ENCODE peak calls at places on chromosomes 12 and 14, in eight cellular contexts. One of them, this sample, is unnamed.

GRCh38 chr12:118455327-118455726 is 79.0 kb downstream of the SUDS3 start:
- DNase-seq in HT-29: no peak
- DNase-seq in NCI-H1417: no peak
- DNase-seq in NCI-H1092: no peak
- DNase-seq in tibial nerve: no peak
- DNase-seq in HTR-8/SVneo: no peak
- DNase-seq in hippocampal formation: no peak
- DNase-seq in Daoy: no peak
- DNase-seq in this sample: no peak

GRCh38 chr14:45359766-45360165 is 106.8 kb upstream of the MIS18BP1 start:
- DNase-seq in NCI-H1417: no peak
- DNase-seq in NCI-H1092: no peak
- DNase-seq in HTR-8/SVneo: no peak
- DNase-seq in tibial nerve: no peak
- DNase-seq in hippocampal formation: no peak
- DNase-seq in HT-29: no peak
- DNase-seq in Daoy: no peak
- DNase-seq in this sample: no peak

GRCh38 chr12:80472912-80473500 is 29.0 kb downstream of the PTPRQ start:
- DNase-seq in HT-29: peak
- DNase-seq in NCI-H1092: no peak
- DNase-seq in hippocampal formation: no peak
- DNase-seq in Daoy: peak
- DNase-seq in NCI-H1417: peak
- DNase-seq in tibial nerve: no peak
- DNase-seq in HTR-8/SVneo: peak
- DNase-seq in this sample: peak

GRCh38 chr14:33056213-33056612 is 117.5 kb downstream of the NPAS3 start:
- DNase-seq in Daoy: no peak
- DNase-seq in tibial nerve: no peak
- DNase-seq in NCI-H1417: no peak
- DNase-seq in NCI-H1092: no peak
- DNase-seq in HT-29: no peak
- DNase-seq in HTR-8/SVneo: no peak
- DNase-seq in hippocampal formation: no peak
- DNase-seq in this sample: no peak

GRCh38 chr12:53298154-53298553 is 1.3 kb upstream of the MYG1 start:
- DNase-seq in HT-29: no peak
- DNase-seq in NCI-H1417: no peak
- DNase-seq in NCI-H1092: no peak
- DNase-seq in HTR-8/SVneo: no peak
- DNase-seq in Daoy: no peak
- DNase-seq in hippocampal formation: no peak
- DNase-seq in tibial nerve: no peak
- DNase-seq in this sample: peak

GRCh38 chr14:57486767-57487379 is 6.8 kb downstream of the CCDC198 start:
- DNase-seq in tibial nerve: no peak
- DNase-seq in hippocampal formation: no peak
- DNase-seq in NCI-H1417: peak
- DNase-seq in HTR-8/SVneo: peak
- DNase-seq in Daoy: peak
- DNase-seq in NCI-H1092: peak
- DNase-seq in HT-29: peak
- DNase-seq in this sample: peak

GRCh38 chr14:76954791-76955190 is 73.7 kb downstream of the IRF2BPL start:
- DNase-seq in hippocampal formation: no peak
- DNase-seq in NCI-H1417: no peak
- DNase-seq in tibial nerve: no peak
- DNase-seq in HT-29: no peak
- DNase-seq in NCI-H1092: no peak
- DNase-seq in Daoy: no peak
- DNase-seq in HTR-8/SVneo: no peak
- DNase-seq in this sample: no peak

GRCh38 chr14:31071151-31071550 is 45.0 kb upstream of the STRN3 start:
- DNase-seq in hippocampal formation: no peak
- DNase-seq in tibial nerve: no peak
- DNase-seq in NCI-H1417: no peak
- DNase-seq in NCI-H1092: no peak
- DNase-seq in HTR-8/SVneo: no peak
- DNase-seq in HT-29: no peak
- DNase-seq in Daoy: no peak
- DNase-seq in this sample: peak

GRCh38 chr14:59439256-59440015 is 25.7 kb downstream of the GPR135 start:
- DNase-seq in tibial nerve: no peak
- DNase-seq in Daoy: no peak
- DNase-seq in NCI-H1092: no peak
- DNase-seq in hippocampal formation: no peak
- DNase-seq in HTR-8/SVneo: no peak
- DNase-seq in NCI-H1417: no peak
- DNase-seq in HT-29: no peak
- DNase-seq in this sample: peak

GRCh38 chr12:107352347-107353081 is 259.2 kb upstream of the CRY1 start:
- DNase-seq in NCI-H1092: no peak
- DNase-seq in tibial nerve: no peak
- DNase-seq in Daoy: no peak
- DNase-seq in HTR-8/SVneo: no peak
- DNase-seq in NCI-H1417: no peak
- DNase-seq in HT-29: no peak
- DNase-seq in hippocampal formation: no peak
- DNase-seq in this sample: no peak

GRCh38 chr14:22598099-22598895 is at the start of gene ABHD4:
- DNase-seq in HT-29: peak
- DNase-seq in hippocampal formation: peak
- DNase-seq in tibial nerve: peak
- DNase-seq in NCI-H1417: peak
- DNase-seq in Daoy: peak
- DNase-seq in NCI-H1092: peak
- DNase-seq in HTR-8/SVneo: peak
- DNase-seq in this sample: peak

GRCh38 chr12:49917126-49917787 is 13.6 kb upstream of the FAIM2 start:
- DNase-seq in HT-29: no peak
- DNase-seq in tibial nerve: no peak
- DNase-seq in HTR-8/SVneo: no peak
- DNase-seq in Daoy: no peak
- DNase-seq in hippocampal formation: no peak
- DNase-seq in NCI-H1092: no peak
- DNase-seq in NCI-H1417: no peak
- DNase-seq in this sample: no peak

GRCh38 chr12:111430418-111431353 is 25.0 kb downstream of the SH2B3 start:
- DNase-seq in NCI-H1092: no peak
- DNase-seq in Daoy: no peak
- DNase-seq in tibial nerve: no peak
- DNase-seq in HT-29: no peak
- DNase-seq in HTR-8/SVneo: no peak
- DNase-seq in NCI-H1417: no peak
- DNase-seq in hippocampal formation: no peak
- DNase-seq in this sample: no peak

GRCh38 chr12:106581543-106582263 is 1.1 kb upstream of the RFX4 start:
- DNase-seq in HT-29: no peak
- DNase-seq in hippocampal formation: no peak
- DNase-seq in tibial nerve: no peak
- DNase-seq in NCI-H1092: no peak
- DNase-seq in NCI-H1417: peak
- DNase-seq in Daoy: peak
- DNase-seq in HTR-8/SVneo: no peak
- DNase-seq in this sample: no peak

GRCh38 chr12:66693901-66694513 is 15.1 kb upstream of the GRIP1 start:
- DNase-seq in hippocampal formation: no peak
- DNase-seq in NCI-H1092: peak
- DNase-seq in Daoy: peak
- DNase-seq in HT-29: peak
- DNase-seq in NCI-H1417: peak
- DNase-seq in tibial nerve: no peak
- DNase-seq in HTR-8/SVneo: peak
- DNase-seq in this sample: peak

GRCh38 chr14:96509457-96510090 is 7.4 kb downstream of the PAPOLA start:
- DNase-seq in hippocampal formation: no peak
- DNase-seq in Daoy: no peak
- DNase-seq in NCI-H1092: no peak
- DNase-seq in tibial nerve: no peak
- DNase-seq in HTR-8/SVneo: no peak
- DNase-seq in NCI-H1417: no peak
- DNase-seq in HT-29: no peak
- DNase-seq in this sample: no peak

GRCh38 chr12:3670083-3670620 is 82.8 kb downstream of the CRACR2A start:
- DNase-seq in HTR-8/SVneo: no peak
- DNase-seq in HT-29: no peak
- DNase-seq in tibial nerve: no peak
- DNase-seq in Daoy: peak
- DNase-seq in NCI-H1417: no peak
- DNase-seq in NCI-H1092: no peak
- DNase-seq in hippocampal formation: no peak
- DNase-seq in this sample: no peak

GRCh38 chr14:24274101-24274543 is 2.7 kb upstream of the RABGGTA start:
- DNase-seq in NCI-H1417: no peak
- DNase-seq in Daoy: no peak
- DNase-seq in HTR-8/SVneo: no peak
- DNase-seq in HT-29: no peak
- DNase-seq in tibial nerve: no peak
- DNase-seq in hippocampal formation: no peak
- DNase-seq in NCI-H1092: no peak
- DNase-seq in this sample: peak

GRCh38 chr12:51391047-51391837 is at the start of gene GALNT6:
- DNase-seq in tibial nerve: no peak
- DNase-seq in NCI-H1092: no peak
- DNase-seq in NCI-H1417: peak
- DNase-seq in Daoy: peak
- DNase-seq in hippocampal formation: peak
- DNase-seq in HTR-8/SVneo: peak
- DNase-seq in HT-29: peak
- DNase-seq in this sample: no peak

GRCh38 chr12:53252349-53252916 is 15.7 kb upstream of the ESPL1 start:
- DNase-seq in Daoy: peak
- DNase-seq in HTR-8/SVneo: no peak
- DNase-seq in NCI-H1092: no peak
- DNase-seq in hippocampal formation: no peak
- DNase-seq in HT-29: peak
- DNase-seq in NCI-H1417: peak
- DNase-seq in tibial nerve: no peak
- DNase-seq in this sample: peak

GRCh38 chr12:7498832-7499231 is 4.7 kb downstream of the CD163 start:
- DNase-seq in tibial nerve: no peak
- DNase-seq in NCI-H1417: no peak
- DNase-seq in HT-29: no peak
- DNase-seq in NCI-H1092: no peak
- DNase-seq in HTR-8/SVneo: peak
- DNase-seq in hippocampal formation: no peak
- DNase-seq in Daoy: peak
- DNase-seq in this sample: peak

GRCh38 chr12:58916891-58917570 is 3.3 kb downstream of the LRIG3 start:
- DNase-seq in Daoy: no peak
- DNase-seq in hippocampal formation: no peak
- DNase-seq in NCI-H1092: no peak
- DNase-seq in HTR-8/SVneo: no peak
- DNase-seq in NCI-H1417: peak
- DNase-seq in HT-29: no peak
- DNase-seq in tibial nerve: no peak
- DNase-seq in this sample: peak

GRCh38 chr12:3216097-3216496 is 138.9 kb downstream of the TSPAN9 start:
- DNase-seq in Daoy: no peak
- DNase-seq in NCI-H1092: no peak
- DNase-seq in HT-29: no peak
- DNase-seq in HTR-8/SVneo: no peak
- DNase-seq in NCI-H1417: no peak
- DNase-seq in tibial nerve: no peak
- DNase-seq in hippocampal formation: no peak
- DNase-seq in this sample: no peak

GRCh38 chr12:111645433-111645832 is 40.3 kb downstream of the BRAP start:
- DNase-seq in HT-29: peak
- DNase-seq in NCI-H1092: no peak
- DNase-seq in tibial nerve: no peak
- DNase-seq in hippocampal formation: no peak
- DNase-seq in NCI-H1417: no peak
- DNase-seq in Daoy: no peak
- DNase-seq in HTR-8/SVneo: peak
- DNase-seq in this sample: peak

GRCh38 chr14:98379829-98380228 is 892.2 kb downstream of the BCL11B start:
- DNase-seq in hippocampal formation: no peak
- DNase-seq in NCI-H1092: no peak
- DNase-seq in Daoy: no peak
- DNase-seq in HT-29: no peak
- DNase-seq in NCI-H1417: no peak
- DNase-seq in tibial nerve: no peak
- DNase-seq in HTR-8/SVneo: no peak
- DNase-seq in this sample: no peak

GRCh38 chr14:59356783-59357182 is 108.4 kb downstream of the GPR135 start:
- DNase-seq in hippocampal formation: no peak
- DNase-seq in NCI-H1417: no peak
- DNase-seq in tibial nerve: no peak
- DNase-seq in Daoy: no peak
- DNase-seq in HTR-8/SVneo: no peak
- DNase-seq in HT-29: no peak
- DNase-seq in NCI-H1092: no peak
- DNase-seq in this sample: no peak

GRCh38 chr14:51454351-51454750 is 197.4 kb upstream of the FRMD6 start:
- DNase-seq in NCI-H1417: no peak
- DNase-seq in HT-29: no peak
- DNase-seq in Daoy: peak
- DNase-seq in tibial nerve: no peak
- DNase-seq in HTR-8/SVneo: no peak
- DNase-seq in NCI-H1092: no peak
- DNase-seq in hippocampal formation: no peak
- DNase-seq in this sample: no peak

GRCh38 chr12:110661337-110661972 is 27.5 kb downstream of the HVCN1 start:
- DNase-seq in NCI-H1092: no peak
- DNase-seq in Daoy: no peak
- DNase-seq in HTR-8/SVneo: no peak
- DNase-seq in hippocampal formation: no peak
- DNase-seq in tibial nerve: no peak
- DNase-seq in NCI-H1417: no peak
- DNase-seq in HT-29: no peak
- DNase-seq in this sample: no peak

GRCh38 chr14:32006267-32007110 is 70.6 kb upstream of the ARHGAP5 start:
- DNase-seq in tibial nerve: no peak
- DNase-seq in HT-29: peak
- DNase-seq in hippocampal formation: no peak
- DNase-seq in NCI-H1092: no peak
- DNase-seq in NCI-H1417: no peak
- DNase-seq in HTR-8/SVneo: no peak
- DNase-seq in Daoy: peak
- DNase-seq in this sample: peak

GRCh38 chr14:76863724-76864407 is 37.7 kb downstream of the LRRC74A start:
- DNase-seq in tibial nerve: no peak
- DNase-seq in NCI-H1417: peak
- DNase-seq in hippocampal formation: peak
- DNase-seq in Daoy: no peak
- DNase-seq in HTR-8/SVneo: no peak
- DNase-seq in NCI-H1092: no peak
- DNase-seq in HT-29: peak
- DNase-seq in this sample: peak

GRCh38 chr14:39762576-39763401 is 330.6 kb upstream of the FBXO33 start:
- DNase-seq in HT-29: no peak
- DNase-seq in NCI-H1092: no peak
- DNase-seq in NCI-H1417: no peak
- DNase-seq in HTR-8/SVneo: no peak
- DNase-seq in tibial nerve: no peak
- DNase-seq in Daoy: no peak
- DNase-seq in hippocampal formation: peak
- DNase-seq in this sample: no peak

GRCh38 chr12:38903596-38903995 is 1.8 kb downstream of the CPNE8 start:
- DNase-seq in NCI-H1417: no peak
- DNase-seq in hippocampal formation: no peak
- DNase-seq in NCI-H1092: no peak
- DNase-seq in HT-29: no peak
- DNase-seq in HTR-8/SVneo: no peak
- DNase-seq in tibial nerve: no peak
- DNase-seq in Daoy: no peak
- DNase-seq in this sample: no peak

GRCh38 chr14:39897657-39898056 is 465.4 kb upstream of the FBXO33 start:
- DNase-seq in HT-29: no peak
- DNase-seq in NCI-H1417: no peak
- DNase-seq in NCI-H1092: no peak
- DNase-seq in tibial nerve: no peak
- DNase-seq in hippocampal formation: no peak
- DNase-seq in HTR-8/SVneo: no peak
- DNase-seq in Daoy: no peak
- DNase-seq in this sample: no peak